ENCODE peak calls at places on chromosome 17, in seven cellular contexts. B is activated T-helper 1 cell treated with anti-CD3 and anti-CD28 coated beads, Interleukin-2, amount 50 U/mL, for 16 hours; W is GM10248; M is nephron progenitor cell; O is stromal cell of bone marrow; R is NCI-H460; Z is astrocyte of the cerebellum. K is an unnamed sample.

GRCh38 chr17:80124351-80124981 is 22.5 kb downstream of the EIF4A3 start:
- DNase-seq in B (no peak), W (no peak), M (no peak), O (no peak), R (no peak), Z (no peak), K (no peak)

GRCh38 chr17:18326039-18326438 is 10.9 kb downstream of the SMCR8 start:
- DNase-seq in B (no peak), W (peak), M (no peak), O (no peak), R (no peak), Z (no peak), K (no peak)

GRCh38 chr17:18129041-18129502 is 20.5 kb downstream of the MYO15A start:
- DNase-seq in B (no peak), W (no peak), M (no peak), O (peak), R (peak), Z (peak), K (no peak)

GRCh38 chr17:80786470-80786869 is 205.2 kb upstream of the CHMP6 start:
- DNase-seq in B (no peak), W (no peak), M (no peak), O (no peak), R (no peak), Z (no peak), K (no peak)

GRCh38 chr17:31678431-31678830 is 180.6 kb downstream of the COPRS start:
- DNase-seq in B (no peak), W (no peak), M (no peak), O (no peak), R (no peak), Z (no peak), K (no peak)

GRCh38 chr17:12990041-12990808 is 27.6 kb downstream of the ELAC2 start:
- DNase-seq in B (no peak), W (no peak), M (no peak), O (no peak), R (no peak), Z (no peak), K (peak)

GRCh38 chr17:77045441-77046041 is 95.2 kb upstream of the SEC14L1 start:
- DNase-seq in B (no peak), W (no peak), M (no peak), O (peak), R (no peak), Z (no peak), K (no peak)

GRCh38 chr17:34826332-34826731 is 134.9 kb downstream of the CCT6B start:
- DNase-seq in B (no peak), W (no peak), M (no peak), O (peak), R (no peak), Z (no peak), K (no peak)

GRCh38 chr17:32755045-32755805 is 121.7 kb downstream of the MYO1D start:
- DNase-seq in B (no peak), W (peak), M (no peak), O (peak), R (peak), Z (peak), K (no peak)

GRCh38 chr17:83196973-83197880 is 117.8 kb downstream of the METRNL start:
- DNase-seq in B (no peak), W (no peak), M (no peak), O (peak), R (no peak), Z (no peak), K (peak)

GRCh38 chr17:76135810-76136188 is 5.2 kb downstream of the FOXJ1 start:
- DNase-seq in B (no peak), W (no peak), M (no peak), O (no peak), R (no peak), Z (no peak), K (peak)

GRCh38 chr17:7263071-7263800 is 958 bp upstream of the CLDN7 start:
- DNase-seq in B (no peak), W (peak), M (peak), O (no peak), R (no peak), Z (no peak), K (no peak)

GRCh38 chr17:58332720-58333395 is 4.3 kb upstream of the TSPOAP1 start:
- DNase-seq in B (no peak), W (no peak), M (no peak), O (no peak), R (no peak), Z (no peak), K (no peak)

GRCh38 chr17:28216528-28216927 is 102.5 kb upstream of the TMEM97 start:
- DNase-seq in B (no peak), W (no peak), M (no peak), O (peak), R (peak), Z (no peak), K (no peak)

GRCh38 chr17:7352559-7352889 is 562 bp downstream of the KCTD11 start:
- DNase-seq in B (no peak), W (no peak), M (no peak), O (no peak), R (no peak), Z (no peak), K (no peak)

GRCh38 chr17:41782142-41782541 is 4.4 kb downstream of the JUP start:
- DNase-seq in B (no peak), W (no peak), M (no peak), O (no peak), R (no peak), Z (no peak), K (no peak)

GRCh38 chr17:77889866-77890760 is 68.4 kb upstream of the TNRC6C start:
- DNase-seq in B (no peak), W (no peak), M (no peak), O (no peak), R (no peak), Z (no peak), K (peak)

GRCh38 chr17:75105269-75106080 is 4.3 kb upstream of the ARMC7 start:
- DNase-seq in B (no peak), W (peak), M (peak), O (no peak), R (no peak), Z (no peak), K (peak)

GRCh38 chr17:8225813-8226535 is 15.6 kb upstream of the AURKB start:
- DNase-seq in B (peak), W (no peak), M (peak), O (peak), R (peak), Z (no peak), K (no peak)

GRCh38 chr17:45895969-45896793 is 1.8 kb downstream of the MAPT start:
- DNase-seq in B (no peak), W (no peak), M (peak), O (no peak), R (no peak), Z (no peak), K (peak)

GRCh38 chr17:18026408-18026776 is 12.6 kb downstream of the ATPAF2 start:
- DNase-seq in B (no peak), W (no peak), M (no peak), O (peak), R (no peak), Z (peak), K (no peak)

GRCh38 chr17:1693339-1693738 is 8.7 kb upstream of the PRPF8 start:
- DNase-seq in B (no peak), W (no peak), M (no peak), O (no peak), R (no peak), Z (no peak), K (no peak)

GRCh38 chr17:32494621-32495346 is 8.0 kb downstream of the CDK5R1 start:
- DNase-seq in B (no peak), W (no peak), M (no peak), O (no peak), R (no peak), Z (no peak), K (no peak)

GRCh38 chr17:32784113-32784512 is 92.8 kb downstream of the MYO1D start:
- DNase-seq in B (no peak), W (no peak), M (no peak), O (no peak), R (no peak), Z (no peak), K (no peak)

GRCh38 chr17:76501018-76501826 is at the start of gene RHBDF2:
- DNase-seq in B (peak), W (peak), M (peak), O (peak), R (peak), Z (no peak), K (peak)

GRCh38 chr17:61627125-61627524 is 36.1 kb upstream of the NACA2 start:
- DNase-seq in B (no peak), W (no peak), M (no peak), O (no peak), R (no peak), Z (no peak), K (no peak)